ENCODE peak calls at places on chromosomes 3 and 15, in nine cellular contexts. H is NAMALWA; V is HCT116; I is nephron progenitor cell; G is osteoblast; P is small intestine; C is activated CD8-positive, alpha-beta T cell treated with anti-CD3 and anti-CD28 coated beads for 36 hours; X is stimulated activated CD8-positive, alpha-beta memory T cell treated with anti-CD3 and anti-CD28 coated beads, Interleukin-4, amount 100 ng/mL, for 4 hours; N is GM03348. L is an unnamed sample.

GRCh38 chr15:86139828-86140227 is 60.2 kb downstream of the AGBL1 start:
- DNase-seq in H (peak), V (no peak), I (peak), G (peak), P (no peak), C (peak), X (no peak), N (no peak), L (peak)

GRCh38 chr3:19946291-19946831 is 536 bp upstream of the RAB5A start:
- DNase-seq in H (no peak), V (no peak), I (no peak), G (peak), P (peak), C (no peak), X (no peak), N (peak), L (no peak)

GRCh38 chr3:28077566-28077965 is 163.9 kb upstream of the CMC1 start:
- DNase-seq in H (no peak), V (peak), I (peak), G (no peak), P (no peak), C (no peak), X (no peak), N (peak), L (no peak)

GRCh38 chr15:42344763-42345162 is 14.5 kb upstream of the CAPN3 start:
- DNase-seq in H (no peak), V (no peak), I (no peak), G (no peak), P (no peak), C (no peak), X (no peak), N (peak), L (no peak)

GRCh38 chr15:65829150-65829764 is 37.2 kb upstream of the DENND4A start:
- DNase-seq in H (peak), V (peak), I (no peak), G (no peak), P (peak), C (no peak), X (no peak), N (peak), L (no peak)

GRCh38 chr3:177978948-177979347 is 557.3 kb upstream of the KCNMB2 start:
- DNase-seq in H (no peak), V (no peak), I (no peak), G (no peak), P (no peak), C (no peak), X (no peak), N (no peak), L (no peak)

GRCh38 chr3:149315694-149316093 is 17.7 kb downstream of the TM4SF18 start:
- DNase-seq in H (no peak), V (no peak), I (no peak), G (no peak), P (no peak), C (no peak), X (no peak), N (no peak), L (no peak)

GRCh38 chr3:168061332-168061996 is 34.3 kb downstream of the GOLIM4 start:
- DNase-seq in H (peak), V (no peak), I (no peak), G (peak), P (no peak), C (peak), X (no peak), N (no peak), L (no peak)

GRCh38 chr15:58457466-58457965 is 25.7 kb downstream of the LIPC start:
- DNase-seq in H (no peak), V (no peak), I (no peak), G (peak), P (no peak), C (peak), X (no peak), N (peak), L (peak)

GRCh38 chr3:42148982-42149432 is 57.9 kb downstream of the TRAK1 start:
- DNase-seq in H (no peak), V (no peak), I (peak), G (peak), P (no peak), C (no peak), X (no peak), N (peak), L (no peak)

GRCh38 chr15:30895461-30896210 is 8.1 kb upstream of the FAN1 start:
- DNase-seq in H (no peak), V (no peak), I (no peak), G (no peak), P (no peak), C (no peak), X (no peak), N (no peak), L (no peak)

GRCh38 chr3:156763386-156763785 is 62.8 kb upstream of the LEKR1 start:
- DNase-seq in H (no peak), V (no peak), I (no peak), G (no peak), P (no peak), C (no peak), X (no peak), N (no peak), L (no peak)

L was measured in SJSA1.